ENCODE peak calls at places on chromosomes 16 and 17, in nine cellular contexts. One of them, this sample, is unnamed.

GRCh38 chr16:2083409-2083808 is 35.6 kb downstream of the TSC2 start:
- DNase-seq in uterus: no peak
- DNase-seq in left ventricle myocardium inferior: no peak
- DNase-seq in lung microvascular endothelial cell: no peak
- DNase-seq in activated T-helper 1 cell treated with anti-CD3 and anti-CD28 coated beads, Interleukin-2, amount 50 U/mL, for 16 hours: no peak
- DNase-seq in amygdala: no peak
- DNase-seq in NCI-H1092: no peak
- DNase-seq in heart left ventricle: no peak
- DNase-seq in Calu3: no peak
- DNase-seq in this sample: no peak

GRCh38 chr17:66383353-66383752 is 80.9 kb downstream of the PRKCA start:
- DNase-seq in Calu3: no peak
- DNase-seq in lung microvascular endothelial cell: no peak
- DNase-seq in heart left ventricle: no peak
- DNase-seq in NCI-H1092: no peak
- DNase-seq in left ventricle myocardium inferior: no peak
- DNase-seq in activated T-helper 1 cell treated with anti-CD3 and anti-CD28 coated beads, Interleukin-2, amount 50 U/mL, for 16 hours: no peak
- DNase-seq in amygdala: no peak
- DNase-seq in uterus: no peak
- DNase-seq in this sample: no peak

GRCh38 chr16:75011634-75012307 is 12.9 kb downstream of the ZNRF1 start:
- DNase-seq in Calu3: peak
- DNase-seq in amygdala: no peak
- DNase-seq in activated T-helper 1 cell treated with anti-CD3 and anti-CD28 coated beads, Interleukin-2, amount 50 U/mL, for 16 hours: no peak
- DNase-seq in heart left ventricle: no peak
- DNase-seq in NCI-H1092: no peak
- DNase-seq in lung microvascular endothelial cell: peak
- DNase-seq in left ventricle myocardium inferior: no peak
- DNase-seq in uterus: peak
- DNase-seq in this sample: peak

GRCh38 chr16:69476920-69477418 is 52.5 kb downstream of the CYB5B start:
- DNase-seq in heart left ventricle: no peak
- DNase-seq in left ventricle myocardium inferior: no peak
- DNase-seq in amygdala: no peak
- DNase-seq in NCI-H1092: no peak
- DNase-seq in activated T-helper 1 cell treated with anti-CD3 and anti-CD28 coated beads, Interleukin-2, amount 50 U/mL, for 16 hours: no peak
- DNase-seq in uterus: no peak
- DNase-seq in lung microvascular endothelial cell: peak
- DNase-seq in Calu3: no peak
- DNase-seq in this sample: no peak

GRCh38 chr17:41406205-41406604 is 8.8 kb upstream of the KRT31 start:
- DNase-seq in heart left ventricle: no peak
- DNase-seq in Calu3: peak
- DNase-seq in left ventricle myocardium inferior: no peak
- DNase-seq in uterus: no peak
- DNase-seq in NCI-H1092: no peak
- DNase-seq in activated T-helper 1 cell treated with anti-CD3 and anti-CD28 coated beads, Interleukin-2, amount 50 U/mL, for 16 hours: no peak
- DNase-seq in lung microvascular endothelial cell: peak
- DNase-seq in amygdala: no peak
- DNase-seq in this sample: no peak

GRCh38 chr17:67639997-67640396 is 77.7 kb upstream of the NOL11 start:
- DNase-seq in amygdala: no peak
- DNase-seq in left ventricle myocardium inferior: no peak
- DNase-seq in lung microvascular endothelial cell: no peak
- DNase-seq in activated T-helper 1 cell treated with anti-CD3 and anti-CD28 coated beads, Interleukin-2, amount 50 U/mL, for 16 hours: no peak
- DNase-seq in uterus: no peak
- DNase-seq in heart left ventricle: no peak
- DNase-seq in NCI-H1092: no peak
- DNase-seq in Calu3: no peak
- DNase-seq in this sample: no peak

GRCh38 chr17:2055494-2056220 is 754 bp downstream of the HIC1 start:
- DNase-seq in lung microvascular endothelial cell: peak
- DNase-seq in NCI-H1092: no peak
- DNase-seq in left ventricle myocardium inferior: no peak
- DNase-seq in activated T-helper 1 cell treated with anti-CD3 and anti-CD28 coated beads, Interleukin-2, amount 50 U/mL, for 16 hours: no peak
- DNase-seq in heart left ventricle: peak
- DNase-seq in Calu3: no peak
- DNase-seq in uterus: peak
- DNase-seq in amygdala: no peak
- DNase-seq in this sample: no peak

GRCh38 chr17:45316271-45317112 is at the start of gene MAP3K14:
- DNase-seq in lung microvascular endothelial cell: peak
- DNase-seq in left ventricle myocardium inferior: peak
- DNase-seq in Calu3: peak
- DNase-seq in NCI-H1092: peak
- DNase-seq in heart left ventricle: peak
- DNase-seq in uterus: peak
- DNase-seq in activated T-helper 1 cell treated with anti-CD3 and anti-CD28 coated beads, Interleukin-2, amount 50 U/mL, for 16 hours: peak
- DNase-seq in amygdala: no peak
- DNase-seq in this sample: peak

GRCh38 chr16:89193021-89193575 is 7.2 kb downstream of the SLC22A31 start:
- DNase-seq in lung microvascular endothelial cell: no peak
- DNase-seq in uterus: no peak
- DNase-seq in heart left ventricle: no peak
- DNase-seq in Calu3: peak
- DNase-seq in amygdala: no peak
- DNase-seq in left ventricle myocardium inferior: peak
- DNase-seq in activated T-helper 1 cell treated with anti-CD3 and anti-CD28 coated beads, Interleukin-2, amount 50 U/mL, for 16 hours: no peak
- DNase-seq in NCI-H1092: no peak
- DNase-seq in this sample: peak

GRCh38 chr16:2919511-2920255 is 8.0 kb downstream of the FLYWCH1 start:
- DNase-seq in lung microvascular endothelial cell: peak
- DNase-seq in heart left ventricle: peak
- DNase-seq in amygdala: no peak
- DNase-seq in NCI-H1092: peak
- DNase-seq in Calu3: peak
- DNase-seq in activated T-helper 1 cell treated with anti-CD3 and anti-CD28 coated beads, Interleukin-2, amount 50 U/mL, for 16 hours: peak
- DNase-seq in uterus: peak
- DNase-seq in left ventricle myocardium inferior: no peak
- DNase-seq in this sample: peak

GRCh38 chr17:67993153-67993997 is 2.9 kb downstream of the C17orf58 start:
- DNase-seq in heart left ventricle: peak
- DNase-seq in amygdala: no peak
- DNase-seq in activated T-helper 1 cell treated with anti-CD3 and anti-CD28 coated beads, Interleukin-2, amount 50 U/mL, for 16 hours: peak
- DNase-seq in lung microvascular endothelial cell: peak
- DNase-seq in uterus: peak
- DNase-seq in Calu3: peak
- DNase-seq in left ventricle myocardium inferior: peak
- DNase-seq in NCI-H1092: peak
- DNase-seq in this sample: peak

GRCh38 chr17:80938556-80938955 is 53.1 kb upstream of the CHMP6 start:
- DNase-seq in activated T-helper 1 cell treated with anti-CD3 and anti-CD28 coated beads, Interleukin-2, amount 50 U/mL, for 16 hours: no peak
- DNase-seq in uterus: peak
- DNase-seq in Calu3: no peak
- DNase-seq in left ventricle myocardium inferior: no peak
- DNase-seq in lung microvascular endothelial cell: no peak
- DNase-seq in heart left ventricle: no peak
- DNase-seq in NCI-H1092: no peak
- DNase-seq in amygdala: no peak
- DNase-seq in this sample: no peak

GRCh38 chr16:57700801-57701551 is 6.4 kb downstream of the DRC7 start:
- DNase-seq in amygdala: no peak
- DNase-seq in activated T-helper 1 cell treated with anti-CD3 and anti-CD28 coated beads, Interleukin-2, amount 50 U/mL, for 16 hours: no peak
- DNase-seq in NCI-H1092: no peak
- DNase-seq in uterus: no peak
- DNase-seq in Calu3: no peak
- DNase-seq in heart left ventricle: no peak
- DNase-seq in lung microvascular endothelial cell: peak
- DNase-seq in left ventricle myocardium inferior: no peak
- DNase-seq in this sample: no peak

GRCh38 chr17:70105154-70105553 is 30.1 kb downstream of the KCNJ16 start:
- DNase-seq in NCI-H1092: no peak
- DNase-seq in activated T-helper 1 cell treated with anti-CD3 and anti-CD28 coated beads, Interleukin-2, amount 50 U/mL, for 16 hours: no peak
- DNase-seq in uterus: no peak
- DNase-seq in amygdala: no peak
- DNase-seq in left ventricle myocardium inferior: no peak
- DNase-seq in heart left ventricle: no peak
- DNase-seq in lung microvascular endothelial cell: peak
- DNase-seq in Calu3: no peak
- DNase-seq in this sample: no peak

GRCh38 chr16:64858076-64858475 is 263.8 kb downstream of the CDH11 start:
- DNase-seq in lung microvascular endothelial cell: no peak
- DNase-seq in left ventricle myocardium inferior: no peak
- DNase-seq in uterus: no peak
- DNase-seq in activated T-helper 1 cell treated with anti-CD3 and anti-CD28 coated beads, Interleukin-2, amount 50 U/mL, for 16 hours: no peak
- DNase-seq in NCI-H1092: no peak
- DNase-seq in heart left ventricle: no peak
- DNase-seq in amygdala: no peak
- DNase-seq in Calu3: no peak
- DNase-seq in this sample: no peak

GRCh38 chr16:79261461-79261860 is 339.1 kb downstream of the MAF start:
- DNase-seq in heart left ventricle: peak
- DNase-seq in activated T-helper 1 cell treated with anti-CD3 and anti-CD28 coated beads, Interleukin-2, amount 50 U/mL, for 16 hours: no peak
- DNase-seq in lung microvascular endothelial cell: no peak
- DNase-seq in NCI-H1092: no peak
- DNase-seq in uterus: no peak
- DNase-seq in amygdala: no peak
- DNase-seq in Calu3: peak
- DNase-seq in left ventricle myocardium inferior: peak
- DNase-seq in this sample: no peak

GRCh38 chr17:80254396-80255241 is 6.0 kb upstream of the RNF213 start:
- DNase-seq in NCI-H1092: no peak
- DNase-seq in lung microvascular endothelial cell: peak
- DNase-seq in uterus: no peak
- DNase-seq in activated T-helper 1 cell treated with anti-CD3 and anti-CD28 coated beads, Interleukin-2, amount 50 U/mL, for 16 hours: no peak
- DNase-seq in Calu3: peak
- DNase-seq in left ventricle myocardium inferior: no peak
- DNase-seq in amygdala: no peak
- DNase-seq in heart left ventricle: no peak
- DNase-seq in this sample: peak

GRCh38 chr16:70592106-70592571 is 54.2 kb upstream of the IL34 start:
- DNase-seq in amygdala: no peak
- DNase-seq in Calu3: no peak
- DNase-seq in lung microvascular endothelial cell: peak
- DNase-seq in NCI-H1092: no peak
- DNase-seq in uterus: peak
- DNase-seq in left ventricle myocardium inferior: peak
- DNase-seq in activated T-helper 1 cell treated with anti-CD3 and anti-CD28 coated beads, Interleukin-2, amount 50 U/mL, for 16 hours: no peak
- DNase-seq in heart left ventricle: peak
- DNase-seq in this sample: no peak

GRCh38 chr16:67546761-67547422 is 15.4 kb upstream of the CTCF start:
- DNase-seq in heart left ventricle: peak
- DNase-seq in amygdala: no peak
- DNase-seq in lung microvascular endothelial cell: peak
- DNase-seq in NCI-H1092: peak
- DNase-seq in uterus: peak
- DNase-seq in activated T-helper 1 cell treated with anti-CD3 and anti-CD28 coated beads, Interleukin-2, amount 50 U/mL, for 16 hours: peak
- DNase-seq in Calu3: peak
- DNase-seq in left ventricle myocardium inferior: peak
- DNase-seq in this sample: peak

GRCh38 chr16:17397499-17397891 is 73.3 kb downstream of the XYLT1 start:
- DNase-seq in lung microvascular endothelial cell: peak
- DNase-seq in NCI-H1092: peak
- DNase-seq in amygdala: no peak
- DNase-seq in left ventricle myocardium inferior: no peak
- DNase-seq in uterus: no peak
- DNase-seq in Calu3: peak
- DNase-seq in activated T-helper 1 cell treated with anti-CD3 and anti-CD28 coated beads, Interleukin-2, amount 50 U/mL, for 16 hours: no peak
- DNase-seq in heart left ventricle: no peak
- DNase-seq in this sample: no peak

GRCh38 chr16:4847774-4848587 is 700 bp downstream of the UBN1 start:
- DNase-seq in lung microvascular endothelial cell: peak
- DNase-seq in amygdala: no peak
- DNase-seq in activated T-helper 1 cell treated with anti-CD3 and anti-CD28 coated beads, Interleukin-2, amount 50 U/mL, for 16 hours: peak
- DNase-seq in NCI-H1092: no peak
- DNase-seq in left ventricle myocardium inferior: peak
- DNase-seq in Calu3: peak
- DNase-seq in heart left ventricle: peak
- DNase-seq in uterus: peak
- DNase-seq in this sample: no peak

GRCh38 chr16:2475413-2476344 is 752 bp downstream of the TBC1D24 start:
- DNase-seq in activated T-helper 1 cell treated with anti-CD3 and anti-CD28 coated beads, Interleukin-2, amount 50 U/mL, for 16 hours: no peak
- DNase-seq in heart left ventricle: no peak
- DNase-seq in uterus: no peak
- DNase-seq in left ventricle myocardium inferior: no peak
- DNase-seq in amygdala: no peak
- DNase-seq in lung microvascular endothelial cell: no peak
- DNase-seq in Calu3: peak
- DNase-seq in NCI-H1092: no peak
- DNase-seq in this sample: peak

GRCh38 chr16:55561319-55561848 is 5.1 kb upstream of the CAPNS2 start:
- DNase-seq in uterus: no peak
- DNase-seq in NCI-H1092: no peak
- DNase-seq in amygdala: no peak
- DNase-seq in left ventricle myocardium inferior: no peak
- DNase-seq in lung microvascular endothelial cell: no peak
- DNase-seq in Calu3: no peak
- DNase-seq in activated T-helper 1 cell treated with anti-CD3 and anti-CD28 coated beads, Interleukin-2, amount 50 U/mL, for 16 hours: no peak
- DNase-seq in heart left ventricle: no peak
- DNase-seq in this sample: no peak

GRCh38 chr16:75250809-75251279 is 580 bp downstream of the BCAR1 start:
- DNase-seq in uterus: peak
- DNase-seq in amygdala: no peak
- DNase-seq in heart left ventricle: no peak
- DNase-seq in activated T-helper 1 cell treated with anti-CD3 and anti-CD28 coated beads, Interleukin-2, amount 50 U/mL, for 16 hours: no peak
- DNase-seq in Calu3: peak
- DNase-seq in NCI-H1092: no peak
- DNase-seq in left ventricle myocardium inferior: peak
- DNase-seq in lung microvascular endothelial cell: peak
- DNase-seq in this sample: no peak

GRCh38 chr17:77140878-77141767 is at the start of gene SEC14L1:
- DNase-seq in amygdala: no peak
- DNase-seq in uterus: peak
- DNase-seq in activated T-helper 1 cell treated with anti-CD3 and anti-CD28 coated beads, Interleukin-2, amount 50 U/mL, for 16 hours: no peak
- DNase-seq in left ventricle myocardium inferior: peak
- DNase-seq in NCI-H1092: no peak
- DNase-seq in lung microvascular endothelial cell: peak
- DNase-seq in heart left ventricle: peak
- DNase-seq in Calu3: peak
- DNase-seq in this sample: no peak

GRCh38 chr16:73176577-73177013 is 128.7 kb upstream of the ZFHX3 start:
- DNase-seq in left ventricle myocardium inferior: no peak
- DNase-seq in NCI-H1092: no peak
- DNase-seq in heart left ventricle: no peak
- DNase-seq in uterus: no peak
- DNase-seq in amygdala: no peak
- DNase-seq in activated T-helper 1 cell treated with anti-CD3 and anti-CD28 coated beads, Interleukin-2, amount 50 U/mL, for 16 hours: no peak
- DNase-seq in Calu3: peak
- DNase-seq in lung microvascular endothelial cell: no peak
- DNase-seq in this sample: no peak

GRCh38 chr16:20073203-20074088 is at the start of gene GPR139:
- DNase-seq in activated T-helper 1 cell treated with anti-CD3 and anti-CD28 coated beads, Interleukin-2, amount 50 U/mL, for 16 hours: no peak
- DNase-seq in Calu3: no peak
- DNase-seq in heart left ventricle: no peak
- DNase-seq in NCI-H1092: peak
- DNase-seq in lung microvascular endothelial cell: peak
- DNase-seq in amygdala: no peak
- DNase-seq in left ventricle myocardium inferior: no peak
- DNase-seq in uterus: no peak
- DNase-seq in this sample: no peak

GRCh38 chr16:76278086-76278485 is 885 bp downstream of the CNTNAP4 start:
- DNase-seq in uterus: no peak
- DNase-seq in amygdala: no peak
- DNase-seq in NCI-H1092: no peak
- DNase-seq in Calu3: no peak
- DNase-seq in left ventricle myocardium inferior: no peak
- DNase-seq in heart left ventricle: no peak
- DNase-seq in activated T-helper 1 cell treated with anti-CD3 and anti-CD28 coated beads, Interleukin-2, amount 50 U/mL, for 16 hours: no peak
- DNase-seq in lung microvascular endothelial cell: no peak
- DNase-seq in this sample: no peak

GRCh38 chr16:75025766-75026165 is 26.9 kb downstream of the ZNRF1 start:
- DNase-seq in amygdala: no peak
- DNase-seq in NCI-H1092: no peak
- DNase-seq in activated T-helper 1 cell treated with anti-CD3 and anti-CD28 coated beads, Interleukin-2, amount 50 U/mL, for 16 hours: no peak
- DNase-seq in heart left ventricle: no peak
- DNase-seq in left ventricle myocardium inferior: no peak
- DNase-seq in lung microvascular endothelial cell: peak
- DNase-seq in Calu3: no peak
- DNase-seq in uterus: peak
- DNase-seq in this sample: no peak

GRCh38 chr17:2815781-2816185 is 19.5 kb downstream of the RAP1GAP2 start:
- DNase-seq in heart left ventricle: no peak
- DNase-seq in left ventricle myocardium inferior: no peak
- DNase-seq in uterus: no peak
- DNase-seq in Calu3: no peak
- DNase-seq in lung microvascular endothelial cell: no peak
- DNase-seq in NCI-H1092: no peak
- DNase-seq in activated T-helper 1 cell treated with anti-CD3 and anti-CD28 coated beads, Interleukin-2, amount 50 U/mL, for 16 hours: no peak
- DNase-seq in amygdala: no peak
- DNase-seq in this sample: no peak

This sample was measured in activated CD8-positive, alpha-beta memory T cell treated with anti-CD3 and anti-CD28 coated beads for 4 hours.